ENCODE peak calls at places on chromosomes 2 and 18, in eight cellular contexts. W is upper lobe of right lung, E is GM10248, B is Calu3, U is A549, L is cardiac fibroblast, Q is dorsolateral prefrontal cortex, F is AG04450. P is an unnamed sample.
A peak's percentile ranks its signal among the peaks of the same experiment; 100 is the strongest.

GRCh38 chr2:208285853-208286252 is 19.8 kb downstream of the PIKFYVE start:
- DNase-seq in W (no peak), E (no peak), B (no peak), U (no peak), L (no peak), Q (no peak), F (no peak), P (no peak)

GRCh38 chr18:45588831-45589558 is 26.3 kb upstream of the SLC14A2 start:
- DNase-seq in W (no peak), E (no peak), B (no peak), U (peak; percentile 3), L (peak; percentile 36), Q (no peak), F (peak; percentile 57), P (no peak)

GRCh38 chr18:47717257-47717656 is 213.2 kb downstream of the SMAD2 start:
- DNase-seq in W (no peak), E (no peak), B (no peak), U (no peak), L (no peak), Q (no peak), F (no peak), P (no peak)

GRCh38 chr2:202039278-202040100 is 5.8 kb downstream of the FZD7 start:
- DNase-seq in W (no peak), E (no peak), B (no peak), U (no peak), L (no peak), Q (no peak), F (no peak), P (no peak)

GRCh38 chr18:27461957-27462356 is 276.8 kb upstream of the CHST9 start:
- DNase-seq in W (no peak), E (no peak), B (no peak), U (no peak), L (no peak), Q (no peak), F (no peak), P (no peak)

GRCh38 chr2:149038442-149039212 is at the start of gene LYPD6B:
- DNase-seq in W (peak; percentile 80), E (peak; percentile 41), B (peak; percentile 71), U (peak; percentile 3), L (no peak), Q (no peak), F (no peak), P (peak; percentile 84)

GRCh38 chr2:54262015-54262765 is 6.2 kb upstream of the TSPYL6 start:
- DNase-seq in W (no peak), E (no peak), B (no peak), U (no peak), L (no peak), Q (no peak), F (no peak), P (no peak)

GRCh38 chr18:35267161-35267651 is 22.8 kb downstream of the ZSCAN30 start:
- DNase-seq in W (peak; percentile 90), E (peak; percentile 44), B (no peak), U (no peak), L (peak; percentile 77), Q (peak; percentile 67), F (no peak), P (peak; percentile 95)

GRCh38 chr2:130765464-130765863 is 10.1 kb downstream of the AMER3 start:
- DNase-seq in W (no peak), E (no peak), B (no peak), U (no peak), L (no peak), Q (no peak), F (no peak), P (no peak)

GRCh38 chr2:189179607-189179979 is at the start of gene COL5A2:
- DNase-seq in W (no peak), E (no peak), B (no peak), U (peak; percentile 15), L (peak; percentile 96), Q (no peak), F (peak; percentile 77), P (peak; percentile 89)

GRCh38 chr18:37385846-37386435 is 179.7 kb downstream of the CELF4 start:
- DNase-seq in W (no peak), E (peak; percentile 53), B (peak; percentile 18), U (no peak), L (peak; percentile 55), Q (no peak), F (no peak), P (no peak)

GRCh38 chr2:20635698-20636584 is 15.0 kb downstream of the HS1BP3 start:
- DNase-seq in W (peak; percentile 90), E (peak; percentile 83), B (peak; percentile 93), U (peak; percentile 87), L (peak; percentile 86), Q (peak; percentile 86), F (peak; percentile 53), P (peak; percentile 97)

GRCh38 chr2:238848566-238848940 is 668 bp downstream of the TWIST2 start:
- DNase-seq in W (no peak), E (no peak), B (no peak), U (no peak), L (no peak), Q (no peak), F (no peak), P (no peak)

GRCh38 chr2:131641414-131642206 is 113.9 kb downstream of the CCDC74A start:
- DNase-seq in W (no peak), E (no peak), B (no peak), U (no peak), L (peak; percentile 44), Q (no peak), F (no peak), P (no peak)

GRCh38 chr2:38750011-38750792 is 959 bp downstream of the SRSF7 start:
- DNase-seq in W (peak; percentile 82), E (peak; percentile 62), B (peak; percentile 60), U (no peak), L (peak; percentile 46), Q (peak; percentile 32), F (no peak), P (peak; percentile 93)

GRCh38 chr2:113077921-113078320 is 10.2 kb downstream of the IL1F10 start:
- DNase-seq in W (no peak), E (no peak), B (peak; percentile 53), U (no peak), L (no peak), Q (no peak), F (no peak), P (no peak)

GRCh38 chr18:499351-500229 is 911 bp downstream of the COLEC12 start:
- DNase-seq in W (peak; percentile 73), E (no peak), B (no peak), U (no peak), L (peak; percentile 71), Q (no peak), F (no peak), P (no peak)

GRCh38 chr18:74342416-74343043 is 26.9 kb downstream of the C18orf63 start:
- DNase-seq in W (no peak), E (peak; percentile 26), B (peak; percentile 46), U (no peak), L (peak; percentile 88), Q (no peak), F (peak; percentile 16), P (no peak)

GRCh38 chr2:43484323-43484930 is 111.4 kb downstream of the THADA start:
- DNase-seq in W (no peak), E (no peak), B (no peak), U (peak; percentile 15), L (peak; percentile 94), Q (no peak), F (peak; percentile 61), P (no peak)

GRCh38 chr2:38436227-38436664 is 59.2 kb upstream of the ATL2 start:
- DNase-seq in W (no peak), E (no peak), B (no peak), U (no peak), L (no peak), Q (no peak), F (no peak), P (no peak)

GRCh38 chr18:63878343-63878742 is 9.2 kb upstream of the SERPINB2 start:
- DNase-seq in W (no peak), E (no peak), B (no peak), U (no peak), L (peak; percentile 53), Q (no peak), F (no peak), P (no peak)

GRCh38 chr2:216603010-216603883 is 30.0 kb upstream of the IGFBP2 start:
- DNase-seq in W (no peak), E (no peak), B (peak; percentile 51), U (no peak), L (no peak), Q (no peak), F (no peak), P (no peak)

GRCh38 chr2:152555048-152555447 is 162.2 kb downstream of the PRPF40A start:
- DNase-seq in W (no peak), E (no peak), B (no peak), U (no peak), L (peak; percentile 40), Q (no peak), F (no peak), P (no peak)
- TF ChIP-seq CTCF in W (peak; percentile 14), E (no peak), B (no peak), U (peak; percentile 46), L (peak; percentile 39), Q (no peak), F (peak; percentile 41), P (no peak)

GRCh38 chr2:232030229-232030628 is 68.7 kb downstream of the DIS3L2 start:
- DNase-seq in W (no peak), E (no peak), B (no peak), U (no peak), L (no peak), Q (no peak), F (no peak), P (no peak)
- TF ChIP-seq CTCF in W (no peak), E (no peak), B (peak; percentile 18), U (no peak), L (peak; percentile 36), Q (no peak), F (peak; percentile 22), P (no peak)

GRCh38 chr18:30358545-30358944 is 684.0 kb downstream of the DSC3 start:
- DNase-seq in W (no peak), E (no peak), B (peak; percentile 32), U (no peak), L (peak; percentile 34), Q (no peak), F (no peak), P (no peak)

GRCh38 chr18:30359521-30359920 is 683.0 kb downstream of the DSC3 start:
- DNase-seq in W (no peak), E (no peak), B (peak; percentile 18), U (no peak), L (no peak), Q (no peak), F (no peak), P (no peak)

GRCh38 chr18:30361864-30362540 is 680.5 kb downstream of the DSC3 start:
- DNase-seq in W (no peak), E (no peak), B (no peak), U (no peak), L (no peak), Q (no peak), F (no peak), P (no peak)
- TF ChIP-seq CTCF in W (no peak), E (no peak), B (no peak), U (no peak), L (no peak), Q (no peak), F (no peak), P (no peak)

DNA sequence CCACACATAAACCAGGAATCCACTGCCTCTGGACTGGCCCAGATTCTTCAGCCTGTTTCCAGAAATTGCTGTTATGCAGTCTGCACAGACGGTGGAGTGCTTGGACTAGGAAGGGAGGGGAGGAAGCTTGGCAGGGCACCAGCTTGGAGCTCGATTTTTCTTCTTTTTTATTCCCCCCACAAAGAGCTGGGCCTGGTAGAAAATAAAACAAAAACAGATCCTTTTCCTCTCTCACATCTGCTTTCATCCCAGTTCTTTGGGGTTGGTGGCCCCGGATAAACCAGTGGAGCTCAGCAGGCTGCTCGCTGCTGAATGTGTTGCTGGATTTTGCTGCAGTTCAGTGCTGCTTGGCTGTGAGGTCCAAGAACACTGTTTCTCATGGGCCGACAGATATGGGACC is 16.0 kb downstream of the LRRTM1 start:
- DNase-seq in W (no peak), E (no peak), B (no peak), U (no peak), L (peak; percentile 8), Q (no peak), F (no peak), P (no peak)
- TF ChIP-seq CTCF in W (no peak), E (no peak), B (no peak), U (no peak), L (no peak), Q (no peak), F (peak; percentile 18), P (no peak)

P was measured in lower leg skin.